ENCODE peak calls at places on chromosomes 3 and 15, in ten cellular contexts. One of them, this sample, is unnamed.

GRCh38 chr3:128344046-128344368 is 122.7 kb downstream of the DNAJB8 start:
- DNase-seq in RPMI8226: no peak
- DNase-seq in ACHN: no peak
- DNase-seq in Kasumi-1: no peak
- DNase-seq in tibial nerve: no peak
- DNase-seq in activated naive CD8-positive, alpha-beta T cell treated with anti-CD3 and anti-CD28 coated beads, Interleukin-2, amount 50 U/mL, for 24 hours: no peak
- DNase-seq in AG10803: no peak
- DNase-seq in choroid plexus epithelial cell: no peak
- DNase-seq in brain microvascular endothelial cell: no peak
- DNase-seq in colonic mucosa: no peak
- DNase-seq in this sample: no peak

GRCh38 chr3:165751654-165752053 is 85.6 kb downstream of the BCHE start:
- DNase-seq in RPMI8226: peak
- DNase-seq in ACHN: no peak
- DNase-seq in Kasumi-1: no peak
- DNase-seq in tibial nerve: no peak
- DNase-seq in activated naive CD8-positive, alpha-beta T cell treated with anti-CD3 and anti-CD28 coated beads, Interleukin-2, amount 50 U/mL, for 24 hours: no peak
- DNase-seq in AG10803: no peak
- DNase-seq in choroid plexus epithelial cell: no peak
- DNase-seq in brain microvascular endothelial cell: no peak
- DNase-seq in colonic mucosa: no peak
- DNase-seq in this sample: no peak

GRCh38 chr3:57544181-57545125 is at the start of gene DNAH12:
- DNase-seq in RPMI8226: no peak
- DNase-seq in ACHN: peak
- DNase-seq in Kasumi-1: no peak
- DNase-seq in tibial nerve: no peak
- DNase-seq in activated naive CD8-positive, alpha-beta T cell treated with anti-CD3 and anti-CD28 coated beads, Interleukin-2, amount 50 U/mL, for 24 hours: peak
- DNase-seq in AG10803: no peak
- DNase-seq in choroid plexus epithelial cell: peak
- DNase-seq in brain microvascular endothelial cell: no peak
- DNase-seq in colonic mucosa: peak
- DNase-seq in this sample: no peak

GRCh38 chr3:78988324-78988723 is 779.5 kb downstream of the ROBO1 start:
- DNase-seq in RPMI8226: no peak
- DNase-seq in ACHN: peak
- DNase-seq in Kasumi-1: peak
- DNase-seq in tibial nerve: no peak
- DNase-seq in activated naive CD8-positive, alpha-beta T cell treated with anti-CD3 and anti-CD28 coated beads, Interleukin-2, amount 50 U/mL, for 24 hours: no peak
- DNase-seq in AG10803: peak
- DNase-seq in choroid plexus epithelial cell: peak
- DNase-seq in brain microvascular endothelial cell: no peak
- DNase-seq in colonic mucosa: no peak
- DNase-seq in this sample: no peak

GRCh38 chr3:15646924-15647511 is 45.5 kb downstream of the BTD start:
- DNase-seq in RPMI8226: peak
- DNase-seq in ACHN: peak
- DNase-seq in Kasumi-1: no peak
- DNase-seq in tibial nerve: peak
- DNase-seq in activated naive CD8-positive, alpha-beta T cell treated with anti-CD3 and anti-CD28 coated beads, Interleukin-2, amount 50 U/mL, for 24 hours: no peak
- DNase-seq in AG10803: peak
- DNase-seq in choroid plexus epithelial cell: peak
- DNase-seq in brain microvascular endothelial cell: peak
- DNase-seq in colonic mucosa: no peak
- DNase-seq in this sample: peak

GRCh38 chr15:47711654-47712053 is 5.7 kb upstream of the SEMA6D start:
- DNase-seq in RPMI8226: peak
- DNase-seq in ACHN: peak
- DNase-seq in Kasumi-1: peak
- DNase-seq in tibial nerve: no peak
- DNase-seq in activated naive CD8-positive, alpha-beta T cell treated with anti-CD3 and anti-CD28 coated beads, Interleukin-2, amount 50 U/mL, for 24 hours: no peak
- DNase-seq in AG10803: peak
- DNase-seq in choroid plexus epithelial cell: peak
- DNase-seq in brain microvascular endothelial cell: no peak
- DNase-seq in colonic mucosa: no peak
- DNase-seq in this sample: no peak

GRCh38 chr15:23503546-23503945 is 56.5 kb upstream of the GOLGA6L2 start:
- DNase-seq in RPMI8226: no peak
- DNase-seq in ACHN: no peak
- DNase-seq in Kasumi-1: no peak
- DNase-seq in tibial nerve: no peak
- DNase-seq in activated naive CD8-positive, alpha-beta T cell treated with anti-CD3 and anti-CD28 coated beads, Interleukin-2, amount 50 U/mL, for 24 hours: no peak
- DNase-seq in AG10803: no peak
- DNase-seq in choroid plexus epithelial cell: no peak
- DNase-seq in brain microvascular endothelial cell: no peak
- DNase-seq in colonic mucosa: no peak
- DNase-seq in this sample: no peak

GRCh38 chr3:32401541-32402052 is 9.9 kb downstream of the CMTM7 start:
- DNase-seq in RPMI8226: peak
- DNase-seq in ACHN: peak
- DNase-seq in Kasumi-1: peak
- DNase-seq in tibial nerve: peak
- DNase-seq in activated naive CD8-positive, alpha-beta T cell treated with anti-CD3 and anti-CD28 coated beads, Interleukin-2, amount 50 U/mL, for 24 hours: peak
- DNase-seq in AG10803: peak
- DNase-seq in choroid plexus epithelial cell: peak
- DNase-seq in brain microvascular endothelial cell: peak
- DNase-seq in colonic mucosa: peak
- DNase-seq in this sample: peak

This sample was measured in gastrocnemius medialis.